ENCODE peak calls at places on chromosomes 7 and 10, in six cellular contexts. A is endodermal cell; D is left colon; F is LoVo; J is mesenteric fat pad; G is effector memory CD8-positive, alpha-beta T cell. T is an unnamed sample.

GRCh38 chr7:5646846-5647245 is 134.6 kb downstream of the RNF216 start:
- DNase-seq in A (no peak), F (no peak), D (no peak), J (no peak), G (no peak), T (peak; percentile 87)

GRCh38 chr10:123393170-123393569 is 239.0 kb downstream of the BUB3 start:
- DNase-seq in J (no peak), F (no peak), G (no peak), D (no peak), A (no peak), T (no peak)

GRCh38 chr10:119415536-119416527 is 126.7 kb downstream of the RGS10 start:
- DNase-seq in G (no peak), F (no peak), D (no peak), A (no peak), J (no peak), T (no peak)

GRCh38 chr10:109593686-109594085 is 329.6 kb downstream of the XPNPEP1 start:
- DNase-seq in G (no peak), D (no peak), J (no peak), F (no peak), A (no peak), T (peak; percentile 1)

GRCh38 chr7:46960974-46961373 is 620.9 kb downstream of the TNS3 start:
- DNase-seq in A (no peak), F (no peak), G (no peak), J (no peak), D (no peak), T (peak; percentile 16)

GRCh38 chr10:120156614-120157274 is 264.2 kb downstream of the SEC23IP start:
- DNase-seq in J (no peak), F (no peak), A (no peak), G (no peak), D (no peak), T (no peak)

GRCh38 chr10:70437721-70438120 is 3.8 kb downstream of the NODAL start:
- DNase-seq in F (no peak), G (no peak), A (peak; percentile 93), J (peak; percentile 26), D (no peak), T (no peak)

GRCh38 chr10:72375585-72375984 is 20.9 kb upstream of the DNAJB12 start:
- DNase-seq in D (no peak), F (no peak), A (peak; percentile 61), G (no peak), J (no peak), T (no peak)

GRCh38 chr10:100008708-100009282 is 952 bp downstream of the DNMBP start:
- DNase-seq in F (no peak), D (no peak), J (no peak), A (no peak), G (no peak), T (peak; percentile 31)

GRCh38 chr7:67950321-67951083 is 953.9 kb downstream of the TYW1 start:
- DNase-seq in D (no peak), J (no peak), A (no peak), F (no peak), G (no peak), T (no peak)

GRCh38 chr10:34254596-34254995 is 560.5 kb downstream of the PARD3 start:
- DNase-seq in D (peak; percentile 27), J (no peak), A (no peak), F (peak; percentile 48), G (no peak), T (peak; percentile 29)

GRCh38 chr10:72087969-72088878 is at the start of gene SPOCK2:
- DNase-seq in D (no peak), A (peak; percentile 76), J (no peak), G (peak; percentile 76), F (no peak), T (peak; percentile 35)

GRCh38 chr7:128672927-128673517 is 930 bp downstream of the GARIN1A start:
- DNase-seq in G (no peak), F (peak; percentile 16), J (no peak), A (peak; percentile 86), D (no peak), T (peak; percentile 47)

GRCh38 chr7:127995157-127995865 is 35.9 kb downstream of the LRRC4 start:
- DNase-seq in F (no peak), J (no peak), G (no peak), D (no peak), A (no peak), T (peak; percentile 50)

GRCh38 chr7:130886438-130887135 is 152.6 kb upstream of the KLF14 start:
- DNase-seq in G (no peak), A (no peak), F (no peak), J (no peak), D (no peak), T (peak; percentile 56)

GRCh38 chr7:134513169-134513752 is 14.1 kb upstream of the AKR1B10 start:
- DNase-seq in A (peak; percentile 85), F (peak; percentile 76), J (no peak), D (no peak), G (no peak), T (peak; percentile 55)

GRCh38 chr7:17095951-17096350 is 202.5 kb upstream of the AHR start:
- DNase-seq in F (no peak), A (no peak), J (no peak), D (no peak), G (no peak), T (no peak)

GRCh38 chr7:2490306-2490705 is 14.1 kb upstream of the GRIFIN start:
- DNase-seq in J (no peak), D (no peak), G (no peak), A (no peak), F (no peak), T (no peak)